ENCODE peak calls at places on chromosome 5, in seven cellular contexts. R is IMR-90, I is lower lobe of right lung, C is transverse colon, O is cardiac fibroblast, G is fibroblast of lung, B is mammary epithelial cell. D is an unnamed sample.
A peak's percentile ranks its signal among the peaks of the same experiment; 100 is the strongest.

GRCh38 chr5:139689631-139690384 is 41.7 kb downstream of the CXXC5 start:
- DNase-seq in R (no peak), I (no peak), C (peak; percentile 37), O (peak; percentile 62), G (peak; percentile 58), B (peak; percentile 28), D (peak; percentile 48)

GRCh38 chr5:108521011-108521700 is 139.3 kb upstream of the FBXL17 start:
- DNase-seq in R (no peak), I (no peak), C (no peak), O (no peak), G (no peak), B (no peak), D (no peak)

GRCh38 chr5:133897431-133897830 is 71.0 kb downstream of the C5orf15 start:
- DNase-seq in R (no peak), I (no peak), C (no peak), O (no peak), G (no peak), B (no peak), D (no peak)

GRCh38 chr5:169037478-169037877 is 263.5 kb downstream of the SLIT3 start:
- DNase-seq in R (no peak), I (no peak), C (no peak), O (no peak), G (no peak), B (no peak), D (no peak)

GRCh38 chr5:170120576-170120975 is 14.9 kb downstream of the FOXI1 start:
- DNase-seq in R (peak; percentile 85), I (no peak), C (no peak), O (peak; percentile 74), G (peak; percentile 63), B (peak; percentile 61), D (no peak)

GRCh38 chr5:158754018-158754514 is 345.6 kb downstream of the EBF1 start:
- DNase-seq in R (peak; percentile 58), I (no peak), C (no peak), O (peak; percentile 78), G (peak; percentile 82), B (no peak), D (no peak)

GRCh38 chr5:76642390-76643040 is 19.3 kb upstream of the F2RL2 start:
- DNase-seq in R (peak; percentile 49), I (no peak), C (no peak), O (peak; percentile 72), G (peak; percentile 29), B (no peak), D (no peak)

GRCh38 chr5:148730272-148730954 is 76.1 kb upstream of the HTR4 start:
- DNase-seq in R (peak; percentile 47), I (no peak), C (no peak), O (peak; percentile 86), G (no peak), B (peak; percentile 39), D (no peak)

GRCh38 chr5:177339107-177339638 is 12.3 kb downstream of the LMAN2 start:
- DNase-seq in R (no peak), I (peak; percentile 47), C (no peak), O (no peak), G (no peak), B (no peak), D (no peak)
- TF ChIP-seq CTCF in R (no peak), I (no peak), C (no peak), O (no peak), G (no peak), B (no peak), D (no peak)

DNA sequence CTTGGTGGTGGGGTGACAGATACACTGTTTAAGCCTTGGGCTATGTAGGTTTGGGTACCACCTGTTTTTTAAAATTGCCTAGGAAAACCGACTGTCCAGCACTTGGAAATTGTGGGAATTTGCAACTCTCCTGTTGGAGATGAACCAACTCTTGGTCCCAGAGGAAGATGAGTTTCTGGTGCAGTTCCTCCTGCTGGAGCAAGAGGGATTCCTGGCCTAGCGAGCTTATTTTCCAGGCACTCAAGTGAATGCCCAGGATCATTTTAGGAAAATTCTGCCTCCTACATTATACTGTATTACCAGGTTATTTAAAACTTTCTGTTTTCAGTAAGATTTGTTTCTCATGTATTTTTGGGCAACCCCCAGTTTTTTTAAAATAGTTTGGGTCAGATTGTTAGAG is 33.7 kb downstream of the AP3S1 start:
- DNase-seq in R (no peak), I (no peak), C (no peak), O (no peak), G (no peak), B (no peak), D (no peak)
- TF ChIP-seq CTCF in R (no peak), I (no peak), C (no peak), O (no peak), G (no peak), B (no peak), D (no peak)

GRCh38 chr5:68379275-68380026 is 163.9 kb downstream of the PIK3R1 start:
- DNase-seq in R (no peak), I (no peak), C (no peak), O (no peak), G (peak; percentile 13), B (no peak), D (no peak)

GRCh38 chr5:68382640-68383039 is 167.1 kb downstream of the PIK3R1 start:
- DNase-seq in R (peak; percentile 6), I (no peak), C (no peak), O (peak; percentile 39), G (no peak), B (peak; percentile 72), D (peak; percentile 25)

GRCh38 chr5:68381909-68382308 is 166.4 kb downstream of the PIK3R1 start:
- DNase-seq in R (no peak), I (no peak), C (no peak), O (no peak), G (no peak), B (no peak), D (no peak)

GRCh38 chr5:68380071-68380470 is 164.5 kb downstream of the PIK3R1 start:
- DNase-seq in R (no peak), I (no peak), C (no peak), O (no peak), G (no peak), B (no peak), D (no peak)

GRCh38 chr5:68381060-68381459 is 165.5 kb downstream of the PIK3R1 start:
- DNase-seq in R (no peak), I (no peak), C (no peak), O (no peak), G (no peak), B (no peak), D (no peak)
- TF ChIP-seq CTCF in R (no peak), I (no peak), C (no peak), O (no peak), G (no peak), B (no peak), D (no peak)

GRCh38 chr5:151683936-151684586 is 2.7 kb downstream of the SPARC start:
- DNase-seq in R (no peak), I (no peak), C (no peak), O (peak; percentile 45), G (peak; percentile 48), B (no peak), D (no peak)

GRCh38 chr5:151684690-151685361 is 1.9 kb downstream of the SPARC start:
- DNase-seq in R (peak; percentile 97), I (no peak), C (peak; percentile 29), O (peak; percentile 96), G (peak; percentile 98), B (peak; percentile 88), D (no peak)

GRCh38 chr5:151685749-151686672 is 704 bp downstream of the SPARC start:
- DNase-seq in R (no peak), I (no peak), C (no peak), O (peak; percentile 40), G (peak; percentile 51), B (no peak), D (no peak)

GRCh38 chr5:151688406-151688805 is 1.7 kb upstream of the SPARC start:
- DNase-seq in R (no peak), I (no peak), C (no peak), O (no peak), G (no peak), B (no peak), D (no peak)

GRCh38 chr5:151686673-151687378 is at the start of gene SPARC:
- DNase-seq in R (peak; percentile 96), I (peak; percentile 67), C (peak; percentile 56), O (peak; percentile 95), G (peak; percentile 96), B (peak; percentile 80), D (peak; percentile 9)
- TF ChIP-seq CTCF in R (no peak), I (no peak), C (no peak), O (no peak), G (peak; percentile 2), B (no peak), D (no peak)

DNA sequence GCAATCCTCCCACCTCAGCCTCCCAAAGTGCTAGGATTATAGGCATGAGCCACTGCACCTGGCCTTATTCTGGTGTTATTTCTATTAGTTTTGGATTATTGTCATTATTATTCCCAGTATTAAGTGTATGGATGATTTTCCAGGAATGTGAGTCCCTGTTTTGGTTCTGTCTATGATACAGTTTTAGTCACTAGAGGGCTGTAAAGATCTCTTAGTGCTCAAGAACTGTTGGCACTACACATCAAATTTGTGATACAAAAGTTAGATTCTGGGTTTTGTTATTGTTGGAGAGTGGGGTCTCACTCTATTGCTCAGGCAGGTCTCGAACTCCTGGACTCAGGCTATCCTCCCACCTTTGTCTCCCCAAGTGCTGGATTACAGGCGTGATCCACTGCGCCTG is 12.1 kb downstream of the CCL28 start:
- DNase-seq in R (peak; percentile 21), I (no peak), C (no peak), O (peak; percentile 49), G (peak; percentile 51), B (peak; percentile 12), D (no peak)
- TF ChIP-seq CTCF in R (peak; percentile 35), I (no peak), C (no peak), O (peak; percentile 22), G (peak; percentile 38), B (peak; percentile 23), D (no peak)

DNA sequence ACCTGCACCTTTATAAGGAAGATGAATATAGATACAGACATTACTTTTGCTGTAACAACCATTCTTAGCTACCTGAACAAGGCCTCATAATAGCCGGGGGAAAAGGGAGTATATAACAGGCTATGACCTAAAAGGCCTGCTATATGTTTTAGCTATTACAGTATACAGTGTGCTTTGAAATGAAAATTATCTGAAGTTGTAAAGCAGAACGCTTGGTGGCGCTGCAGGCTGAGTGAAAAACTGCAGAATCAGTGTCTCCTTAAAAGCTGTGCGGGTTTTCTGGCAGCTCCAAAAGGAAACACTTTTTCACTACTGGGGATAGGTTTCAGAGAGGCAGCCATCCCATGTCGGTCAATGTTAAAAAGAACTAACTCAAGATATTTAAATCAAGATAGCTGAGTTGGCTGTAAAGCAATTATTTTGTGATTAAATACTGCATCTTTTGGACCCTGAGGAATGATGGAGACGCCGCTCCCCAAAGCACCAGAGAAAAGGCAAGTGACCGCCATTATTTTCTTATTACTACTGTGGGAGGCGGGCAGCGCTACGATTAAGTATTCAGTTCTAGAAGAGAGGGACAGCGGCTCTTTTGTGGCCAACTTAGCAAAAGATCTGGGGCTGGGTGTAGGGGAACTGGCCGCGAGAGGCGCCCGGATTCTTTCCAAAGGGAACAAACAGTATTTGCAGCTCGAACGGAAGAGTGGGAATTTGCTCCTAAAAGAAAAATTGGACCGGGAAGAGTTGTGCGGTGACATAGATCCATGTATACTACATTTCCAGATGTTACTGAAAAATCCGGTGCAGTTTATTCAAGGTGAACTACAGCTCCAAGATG is 5.9 kb downstream of the PCDHB6 start:
- DNase-seq in R (no peak), I (no peak), C (no peak), O (no peak), G (no peak), B (no peak), D (no peak)
- TF ChIP-seq CTCF in R (no peak), I (no peak), C (no peak), O (no peak), G (no peak), B (no peak), D (no peak)

D was measured in activated CD8-positive, alpha-beta T cell treated with anti-CD3 and anti-CD28 coated beads for 36 hours.